ENCODE peak calls at places on chromosomes 7 and 10, in five cellular contexts. One of them, this sample, is unnamed.

GRCh38 chr10:84267503-84268126 is 22.8 kb downstream of the RGR start:
- DNase-seq in aorta: no peak
- DNase-seq in osteoblast: no peak
- DNase-seq in upper lobe of right lung: no peak
- DNase-seq in CD4-positive, CD25-positive, alpha-beta regulatory T cell: no peak
- DNase-seq in this sample: no peak

GRCh38 chr7:140251824-140252555 is 75.2 kb upstream of the KDM7A start:
- DNase-seq in aorta: no peak
- DNase-seq in osteoblast: no peak
- DNase-seq in upper lobe of right lung: no peak
- DNase-seq in CD4-positive, CD25-positive, alpha-beta regulatory T cell: no peak
- DNase-seq in this sample: no peak

GRCh38 chr10:129320340-129320739 is 146.7 kb upstream of the MGMT start:
- DNase-seq in aorta: no peak
- DNase-seq in osteoblast: no peak
- DNase-seq in upper lobe of right lung: no peak
- DNase-seq in CD4-positive, CD25-positive, alpha-beta regulatory T cell: no peak
- DNase-seq in this sample: no peak

GRCh38 chr7:45186261-45186813 is 28.7 kb downstream of the RAMP3 start:
- DNase-seq in aorta: peak; percentile 43
- DNase-seq in osteoblast: peak; percentile 71
- DNase-seq in upper lobe of right lung: peak; percentile 57
- DNase-seq in CD4-positive, CD25-positive, alpha-beta regulatory T cell: no peak
- DNase-seq in this sample: no peak

GRCh38 chr7:144388950-144389349 is 14.5 kb downstream of the NOBOX start:
- DNase-seq in aorta: no peak
- DNase-seq in osteoblast: no peak
- DNase-seq in upper lobe of right lung: no peak
- DNase-seq in CD4-positive, CD25-positive, alpha-beta regulatory T cell: no peak
- DNase-seq in this sample: no peak

GRCh38 chr7:1854521-1855395 is 184.7 kb downstream of the ELFN1 start:
- DNase-seq in aorta: peak; percentile 71
- DNase-seq in osteoblast: peak; percentile 71
- DNase-seq in upper lobe of right lung: peak; percentile 59
- DNase-seq in CD4-positive, CD25-positive, alpha-beta regulatory T cell: peak; percentile 0
- DNase-seq in this sample: no peak

GRCh38 chr10:5283305-5284158 is 81.2 kb upstream of the UCN3 start:
- DNase-seq in aorta: peak; percentile 80
- DNase-seq in osteoblast: no peak
- DNase-seq in upper lobe of right lung: peak; percentile 71
- DNase-seq in CD4-positive, CD25-positive, alpha-beta regulatory T cell: peak; percentile 27
- DNase-seq in this sample: peak; percentile 31

GRCh38 chr10:62894156-62894555 is 78.0 kb upstream of the EGR2 start:
- DNase-seq in aorta: no peak
- DNase-seq in osteoblast: no peak
- DNase-seq in upper lobe of right lung: no peak
- DNase-seq in CD4-positive, CD25-positive, alpha-beta regulatory T cell: no peak
- DNase-seq in this sample: no peak

GRCh38 chr10:89836840-89837172 is 135.4 kb downstream of the KIF20B start:
- DNase-seq in aorta: no peak
- DNase-seq in osteoblast: peak; percentile 22
- DNase-seq in upper lobe of right lung: no peak
- DNase-seq in CD4-positive, CD25-positive, alpha-beta regulatory T cell: no peak
- DNase-seq in this sample: no peak

GRCh38 chr7:2523941-2524807 is 4.6 kb downstream of the LFNG start:
- DNase-seq in aorta: peak; percentile 90
- DNase-seq in osteoblast: peak; percentile 96
- DNase-seq in upper lobe of right lung: peak; percentile 94
- DNase-seq in CD4-positive, CD25-positive, alpha-beta regulatory T cell: no peak
- DNase-seq in this sample: peak; percentile 96

GRCh38 chr7:44057849-44058758 is 7.3 kb downstream of the PGAM2 start:
- DNase-seq in aorta: peak; percentile 41
- DNase-seq in osteoblast: peak; percentile 56
- DNase-seq in upper lobe of right lung: peak; percentile 53
- DNase-seq in CD4-positive, CD25-positive, alpha-beta regulatory T cell: no peak
- DNase-seq in this sample: no peak

GRCh38 chr7:12130664-12131063 is 80.4 kb upstream of the TMEM106B start:
- DNase-seq in aorta: no peak
- DNase-seq in osteoblast: no peak
- DNase-seq in upper lobe of right lung: no peak
- DNase-seq in CD4-positive, CD25-positive, alpha-beta regulatory T cell: no peak
- DNase-seq in this sample: no peak

GRCh38 chr7:47408675-47409074 is 173.2 kb downstream of the TNS3 start:
- DNase-seq in aorta: no peak
- DNase-seq in osteoblast: no peak
- DNase-seq in upper lobe of right lung: no peak
- DNase-seq in CD4-positive, CD25-positive, alpha-beta regulatory T cell: no peak
- DNase-seq in this sample: no peak

GRCh38 chr10:14648042-14648765 is 126.5 kb downstream of the FAM107B start:
- DNase-seq in aorta: no peak
- DNase-seq in osteoblast: peak; percentile 76
- DNase-seq in upper lobe of right lung: peak; percentile 63
- DNase-seq in CD4-positive, CD25-positive, alpha-beta regulatory T cell: peak; percentile 59
- DNase-seq in this sample: peak; percentile 25

GRCh38 chr10:130189466-130190064 is 53.4 kb downstream of the GLRX3 start:
- DNase-seq in aorta: peak; percentile 76
- DNase-seq in osteoblast: peak; percentile 77
- DNase-seq in upper lobe of right lung: no peak
- DNase-seq in CD4-positive, CD25-positive, alpha-beta regulatory T cell: no peak
- DNase-seq in this sample: peak; percentile 17

GRCh38 chr10:75407716-75408511 is 6.3 kb upstream of the ZNF503 start:
- DNase-seq in aorta: peak; percentile 89
- DNase-seq in osteoblast: peak; percentile 95
- DNase-seq in upper lobe of right lung: peak; percentile 78
- DNase-seq in CD4-positive, CD25-positive, alpha-beta regulatory T cell: no peak
- DNase-seq in this sample: peak; percentile 56

DNA sequence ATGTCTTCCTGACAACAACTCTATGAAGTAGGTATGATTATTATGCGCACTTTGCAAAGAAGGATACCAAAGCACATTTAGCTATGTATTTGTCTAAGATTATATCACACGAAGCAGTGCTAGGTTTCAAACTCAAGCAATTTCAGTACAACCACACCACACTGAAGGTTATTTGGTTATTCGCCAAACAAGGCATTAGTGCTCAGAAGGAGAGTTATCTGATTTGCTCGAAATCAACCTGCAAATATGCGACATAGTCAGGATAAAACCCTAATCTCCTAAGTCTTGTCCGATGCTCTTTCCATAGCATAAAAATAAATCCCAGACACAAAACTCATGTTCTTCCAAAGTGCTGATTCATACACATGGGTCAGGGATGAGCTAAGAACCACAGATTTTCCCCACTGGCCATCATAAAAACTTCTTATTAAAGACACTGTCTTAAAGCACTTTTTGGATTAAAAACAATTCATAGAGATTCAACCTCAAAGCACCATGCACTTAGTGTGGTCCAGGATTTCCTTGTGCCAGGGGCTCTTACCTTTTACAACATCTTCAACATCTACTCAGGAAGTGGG is 1288.1 kb upstream of the SORCS1 start:
- DNase-seq in aorta: no peak
- DNase-seq in osteoblast: no peak
- DNase-seq in upper lobe of right lung: no peak
- DNase-seq in CD4-positive, CD25-positive, alpha-beta regulatory T cell: no peak
- DNase-seq in this sample: no peak
- H3K27ac ChIP-seq in aorta: no peak overlapping the region
- H3K27ac ChIP-seq in osteoblast: no peak overlapping the region
- H3K27ac ChIP-seq in upper lobe of right lung: no peak overlapping the region
- H3K27ac ChIP-seq in CD4-positive, CD25-positive, alpha-beta regulatory T cell: no peak overlapping the region
- H3K27ac ChIP-seq in this sample: no peak overlapping the region

DNA sequence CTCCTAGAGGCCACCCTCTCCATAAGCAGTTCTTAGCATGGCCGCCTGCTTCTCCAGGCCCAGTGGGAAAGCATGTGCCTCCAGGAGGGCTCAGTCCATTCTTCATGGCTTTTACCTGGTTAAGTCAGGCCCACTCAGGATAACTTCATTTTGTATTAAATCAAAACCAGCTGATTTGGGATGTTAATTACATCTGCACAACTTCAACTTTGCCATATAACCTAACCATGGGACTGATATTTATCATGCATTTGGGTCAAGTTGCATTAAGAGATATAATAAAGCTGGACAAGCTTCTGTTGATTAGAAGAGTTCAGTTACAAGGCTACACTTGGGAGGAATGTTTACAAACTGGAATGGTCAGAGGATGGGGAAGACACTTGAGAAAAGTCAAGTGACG is 65.5 kb downstream of the EGFR start:
- DNase-seq in aorta: no peak
- DNase-seq in osteoblast: no peak
- DNase-seq in upper lobe of right lung: no peak
- DNase-seq in CD4-positive, CD25-positive, alpha-beta regulatory T cell: no peak
- DNase-seq in this sample: no peak
- H3K4me1 ChIP-seq in aorta: peaks cover 3% of the 10 kb centered on the region
- H3K4me1 ChIP-seq in osteoblast: peaks cover 57% of the 10 kb centered on the region
- H3K4me1 ChIP-seq in upper lobe of right lung: peaks cover 37% of the 10 kb centered on the region
- H3K4me1 ChIP-seq in CD4-positive, CD25-positive, alpha-beta regulatory T cell: no peaks in the 10 kb centered on the region
- H3K4me1 ChIP-seq in this sample: peaks cover 4% of the 10 kb centered on the region

GRCh38 chr10:132783865-132784581 is 1.9 kb downstream of the NKX6-2 start:
- DNase-seq in aorta: no peak
- DNase-seq in osteoblast: no peak
- DNase-seq in upper lobe of right lung: no peak
- DNase-seq in CD4-positive, CD25-positive, alpha-beta regulatory T cell: no peak
- DNase-seq in this sample: no peak

GRCh38 chr10:132784582-132785432 is 1.1 kb downstream of the NKX6-2 start:
- DNase-seq in aorta: no peak
- DNase-seq in osteoblast: peak; percentile 94
- DNase-seq in upper lobe of right lung: no peak
- DNase-seq in CD4-positive, CD25-positive, alpha-beta regulatory T cell: no peak
- DNase-seq in this sample: no peak

GRCh38 chr10:132781556-132781955 is 4.4 kb downstream of the NKX6-2 start:
- DNase-seq in aorta: no peak
- DNase-seq in osteoblast: no peak
- DNase-seq in upper lobe of right lung: no peak
- DNase-seq in CD4-positive, CD25-positive, alpha-beta regulatory T cell: no peak
- DNase-seq in this sample: no peak

GRCh38 chr10:132785433-132786278 is at the start of gene NKX6-2:
- DNase-seq in aorta: no peak
- DNase-seq in osteoblast: peak; percentile 95
- DNase-seq in upper lobe of right lung: no peak
- DNase-seq in CD4-positive, CD25-positive, alpha-beta regulatory T cell: no peak
- DNase-seq in this sample: no peak

DNA sequence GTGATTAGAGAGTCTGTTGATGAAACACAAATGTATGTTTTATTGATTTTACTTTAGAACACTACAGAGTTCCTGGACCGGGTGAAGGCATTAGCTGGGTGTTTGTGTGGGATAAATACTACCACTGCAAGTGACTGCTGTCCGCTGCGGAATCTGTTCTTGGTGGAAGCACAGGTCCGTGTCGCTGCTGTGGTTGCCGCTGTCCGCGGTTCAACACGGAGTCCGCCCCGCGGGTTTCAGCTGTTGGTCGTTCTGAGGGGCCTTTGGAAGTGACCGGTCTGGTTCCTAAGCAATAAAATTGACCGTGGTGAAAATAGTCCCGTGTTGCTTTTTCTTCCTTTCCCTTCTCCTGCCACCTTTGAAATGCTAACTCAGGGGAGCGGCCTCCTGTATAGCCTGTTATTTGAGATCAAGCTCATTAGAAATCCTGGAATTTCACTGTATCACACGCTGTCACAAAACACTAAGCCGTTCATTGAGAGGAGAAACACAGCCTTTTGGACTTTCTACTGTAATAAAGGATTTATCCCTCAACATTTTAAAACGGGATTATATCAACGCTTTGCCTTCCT is 2.7 kb downstream of the NKX6-2 start:
- DNase-seq in aorta: no peak
- DNase-seq in osteoblast: no peak
- DNase-seq in upper lobe of right lung: no peak
- DNase-seq in CD4-positive, CD25-positive, alpha-beta regulatory T cell: no peak
- DNase-seq in this sample: no peak
- H3K27me3 ChIP-seq in aorta: no peaks in the 10 kb centered on the region
- H3K27me3 ChIP-seq in osteoblast: peaks cover 37% of the 10 kb centered on the region
- H3K27me3 ChIP-seq in upper lobe of right lung: peaks cover 42% of the 10 kb centered on the region
- H3K27me3 ChIP-seq in CD4-positive, CD25-positive, alpha-beta regulatory T cell: no peaks in the 10 kb centered on the region
- H3K27me3 ChIP-seq in this sample: peaks cover 26% of the 10 kb centered on the region

GRCh38 chr7:18534481-18534880 is 38.9 kb downstream of the HDAC9 start:
- DNase-seq in aorta: no peak
- DNase-seq in osteoblast: no peak
- DNase-seq in upper lobe of right lung: no peak
- DNase-seq in CD4-positive, CD25-positive, alpha-beta regulatory T cell: no peak
- DNase-seq in this sample: no peak
- H3K27ac ChIP-seq in aorta: no peak overlapping the region
- H3K27ac ChIP-seq in osteoblast: no peak overlapping the region
- H3K27ac ChIP-seq in upper lobe of right lung: no peak overlapping the region
- H3K27ac ChIP-seq in CD4-positive, CD25-positive, alpha-beta regulatory T cell: no peak overlapping the region
- H3K27ac ChIP-seq in this sample: no peak overlapping the region

DNA sequence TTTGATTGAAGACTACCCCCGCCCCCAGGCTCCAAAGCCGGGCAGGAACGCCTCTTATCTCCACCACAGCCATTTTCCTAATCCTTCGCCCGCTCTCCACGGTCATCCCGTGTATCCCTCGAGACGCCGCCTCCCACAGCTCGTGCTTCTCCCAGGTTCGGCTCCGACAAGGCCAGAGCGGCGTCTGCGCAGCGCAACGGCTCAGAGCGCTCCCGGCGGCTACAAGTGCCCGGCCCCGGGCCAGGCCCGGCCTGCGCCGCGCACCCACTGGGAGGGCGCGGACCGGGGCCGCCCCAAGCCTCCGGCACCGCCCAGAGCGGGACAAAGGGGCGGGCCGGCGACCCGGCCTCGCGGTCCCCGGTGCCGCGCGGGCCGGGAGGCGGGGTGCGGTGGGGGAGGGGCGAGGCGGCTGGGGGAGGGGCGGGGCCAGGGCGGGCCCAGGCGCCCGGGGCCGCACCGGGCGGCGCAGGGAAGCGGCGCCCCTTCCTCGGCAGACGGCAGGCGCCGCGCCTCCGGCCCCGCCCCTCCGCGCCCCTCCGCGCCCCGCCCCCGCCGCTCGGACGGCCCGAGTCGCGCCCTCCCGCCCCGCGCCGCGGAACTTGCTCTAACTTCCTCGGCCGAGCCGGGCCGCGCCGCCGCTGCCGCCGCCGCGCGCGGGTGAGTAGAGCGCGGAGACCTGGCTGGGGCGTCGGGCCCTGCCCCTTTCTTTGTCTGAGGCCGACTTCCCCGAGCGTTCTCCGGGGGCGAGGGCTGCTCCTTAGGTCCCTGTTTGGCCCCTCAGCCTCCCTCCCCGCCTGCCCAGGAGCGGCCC is at the start of gene TSPAN14:
- DNase-seq in aorta: peak; percentile 95
- DNase-seq in osteoblast: peak; percentile 98
- DNase-seq in upper lobe of right lung: peak; percentile 95
- DNase-seq in CD4-positive, CD25-positive, alpha-beta regulatory T cell: peak; percentile 74
- DNase-seq in this sample: peak; percentile 81
- H3K4me1 ChIP-seq in aorta: no peaks in the 10 kb centered on the region
- H3K4me1 ChIP-seq in osteoblast: peaks cover 14% of the 10 kb centered on the region
- H3K4me1 ChIP-seq in upper lobe of right lung: peaks cover 41% of the 10 kb centered on the region
- H3K4me1 ChIP-seq in CD4-positive, CD25-positive, alpha-beta regulatory T cell: peaks cover 36% of the 10 kb centered on the region
- H3K4me1 ChIP-seq in this sample: peaks cover 12% of the 10 kb centered on the region

This sample was measured in prostate gland.